ENCODE peak calls at places on chromosomes 4 and X, in four cellular contexts. Y, M, A and J are unnamed samples.

GRCh38 chrX:103211012-103211715 is 3.7 kb upstream of the BEX4 start:
- DNase-seq in Y (no peak), M (peak; percentile 29), A (peak; percentile 65), J (no peak)

GRCh38 chrX:153446950-153447580 is 1.2 kb upstream of the TREX2 start:
- DNase-seq in Y (no peak), M (no peak), A (no peak), J (no peak)

GRCh38 chrX:105837227-105837626 is 14.9 kb downstream of the NRK start:
- DNase-seq in Y (peak; percentile 77), M (peak; percentile 88), A (peak; percentile 68), J (peak; percentile 55)

GRCh38 chr4:26297219-26297618 is 23.6 kb upstream of the RBPJ start:
- DNase-seq in Y (no peak), M (no peak), A (no peak), J (no peak)

GRCh38 chr4:101156619-101157310 is 190.6 kb downstream of the PPP3CA start:
- DNase-seq in Y (no peak), M (peak; percentile 34), A (no peak), J (no peak)

GRCh38 chrX:131675596-131676194 is 131.8 kb downstream of the OR13H1 start:
- DNase-seq in Y (no peak), M (peak; percentile 3), A (no peak), J (no peak)

GRCh38 chr4:105624530-105624929 is 72.1 kb downstream of the ARHGEF38 start:
- DNase-seq in Y (no peak), M (peak; percentile 86), A (no peak), J (peak; percentile 47)

GRCh38 chrX:43861750-43862149 is 20.5 kb downstream of the MAOB start:
- DNase-seq in Y (no peak), M (peak; percentile 60), A (no peak), J (no peak)

GRCh38 chr4:32752962-32753361 is 2032.8 kb downstream of the PCDH7 start:
- DNase-seq in Y (no peak), M (no peak), A (no peak), J (no peak)

GRCh38 chr4:34182346-34182745 is 2062.0 kb downstream of the ARAP2 start:
- DNase-seq in Y (no peak), M (peak; percentile 48), A (no peak), J (no peak)

GRCh38 chr4:56743550-56743949 is 62.5 kb upstream of the HOPX start:
- DNase-seq in Y (no peak), M (no peak), A (no peak), J (no peak)

GRCh38 chrX:47078129-47079043 is at the start of gene RGN:
- DNase-seq in Y (peak; percentile 58), M (no peak), A (no peak), J (peak; percentile 73)

GRCh38 chr4:2042207-2042946 is 16.8 kb upstream of the NAT8L start:
- DNase-seq in Y (peak; percentile 38), M (no peak), A (no peak), J (no peak)
- H3K27ac ChIP-seq in Y (no peak overlapping the region), M (no peak overlapping the region), A (peak overlapping the region; percentile 17), J (no peak overlapping the region)

DNA sequence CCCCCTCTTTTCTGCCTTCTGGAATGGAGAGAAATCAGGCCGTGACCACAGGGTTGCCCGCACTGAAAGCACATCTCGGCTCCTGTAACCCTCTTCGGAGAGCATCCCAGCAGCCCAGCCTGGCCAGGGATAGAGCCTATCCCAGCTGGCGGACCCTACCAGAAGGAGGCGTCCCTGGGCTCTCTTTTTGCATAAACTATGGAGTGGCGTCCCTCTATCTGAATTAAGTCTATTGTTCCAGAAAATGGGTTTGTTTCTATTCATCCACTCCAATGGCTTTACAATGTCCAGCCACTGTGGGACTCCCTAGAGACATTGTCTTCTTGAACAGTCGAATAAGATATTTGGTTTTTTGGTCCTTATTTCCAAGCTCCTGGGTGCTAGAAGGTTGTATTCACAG is 689 bp upstream of the NHSL2 start:
- DNase-seq in Y (no peak), M (peak; percentile 18), A (no peak), J (peak; percentile 69)
- H3K4me3 ChIP-seq in Y (no peak overlapping the region), M (peak overlapping the region; percentile 46), A (no peak overlapping the region), J (peak overlapping the region; percentile 65)

GRCh38 chr4:174425669-174426068 is 96.6 kb downstream of the HPGD start:
- DNase-seq in Y (no peak), M (no peak), A (no peak), J (no peak)

GRCh38 chr4:174420317-174420716 is 102.0 kb downstream of the HPGD start:
- DNase-seq in Y (no peak), M (no peak), A (no peak), J (no peak)

GRCh38 chr4:174427562-174428140 is 94.6 kb downstream of the HPGD start:
- DNase-seq in Y (no peak), M (no peak), A (no peak), J (no peak)

GRCh38 chr4:174422893-174423256 is 99.4 kb downstream of the HPGD start:
- DNase-seq in Y (no peak), M (no peak), A (no peak), J (no peak)

GRCh38 chr4:174423257-174423944 is 98.9 kb downstream of the HPGD start:
- DNase-seq in Y (no peak), M (peak; percentile 89), A (no peak), J (peak; percentile 43)
- H3K4me1 ChIP-seq in Y (no peaks in the 10 kb centered on the region), M (no peaks in the 10 kb centered on the region), A (peaks cover 7% of the 10 kb centered on the region), J (peaks cover 1% of the 10 kb centered on the region)

DNA sequence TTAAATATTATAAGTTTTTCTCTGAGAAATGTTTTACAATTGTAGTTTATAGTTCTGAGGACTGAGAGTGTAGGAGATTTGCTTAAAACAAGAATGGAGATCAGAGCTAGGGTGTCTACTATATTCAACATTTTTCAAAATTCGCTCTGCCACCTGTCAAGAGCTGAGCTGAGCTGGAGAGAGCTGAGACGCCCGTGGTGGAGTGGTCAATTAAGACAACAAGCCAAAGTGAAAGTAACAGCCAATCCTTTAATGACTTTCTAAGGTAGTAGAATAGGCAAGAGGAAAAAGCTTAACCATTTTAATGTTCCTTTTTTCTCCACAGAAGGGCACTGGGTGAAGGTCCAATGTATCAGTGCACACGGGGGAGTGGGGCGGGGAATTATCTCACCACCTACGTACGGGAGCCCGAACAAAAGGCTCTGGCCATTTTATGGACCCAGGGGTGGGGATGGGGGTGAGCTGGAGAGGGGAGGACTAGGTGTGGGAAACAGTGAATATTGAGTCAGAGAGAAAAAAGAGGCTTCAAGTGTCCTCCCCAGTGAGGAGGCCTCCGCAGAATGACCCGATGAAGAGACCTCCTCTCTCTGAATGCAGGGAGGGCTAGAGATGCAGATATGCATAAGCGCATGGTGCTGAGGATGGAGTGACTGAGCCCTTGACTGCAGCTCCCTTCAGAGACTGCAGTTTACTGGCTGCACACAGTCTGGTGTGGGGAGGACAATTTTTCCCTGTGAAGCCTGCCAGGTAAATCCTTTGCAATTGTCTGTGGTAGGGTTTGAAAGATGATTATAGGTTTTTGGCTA is 60.8 kb downstream of the SPCS3 start:
- DNase-seq in Y (no peak), M (no peak), A (no peak), J (no peak)
- H3K27ac ChIP-seq in Y (no peak overlapping the region), M (no peak overlapping the region), A (peak overlapping the region; percentile 3), J (no peak overlapping the region)

GRCh38 chr4:174218127-174218790 is 65.2 kb downstream of the FBXO8 start:
- DNase-seq in Y (no peak), M (peak; percentile 6), A (no peak), J (no peak)
- H3K4me3 ChIP-seq in Y (peak overlapping the region; percentile 13), M (peak overlapping the region; percentile 51), A (peak overlapping the region; percentile 51), J (peak overlapping the region; percentile 48)

GRCh38 chr4:152110780-152111179 is 350.0 kb upstream of the GATB start:
- DNase-seq in Y (no peak), M (no peak), A (no peak), J (no peak)
- H3K4me1 ChIP-seq in Y (no peaks in the 10 kb centered on the region), M (peaks cover 11% of the 10 kb centered on the region), A (peaks cover 32% of the 10 kb centered on the region), J (peaks cover 16% of the 10 kb centered on the region)

DNA sequence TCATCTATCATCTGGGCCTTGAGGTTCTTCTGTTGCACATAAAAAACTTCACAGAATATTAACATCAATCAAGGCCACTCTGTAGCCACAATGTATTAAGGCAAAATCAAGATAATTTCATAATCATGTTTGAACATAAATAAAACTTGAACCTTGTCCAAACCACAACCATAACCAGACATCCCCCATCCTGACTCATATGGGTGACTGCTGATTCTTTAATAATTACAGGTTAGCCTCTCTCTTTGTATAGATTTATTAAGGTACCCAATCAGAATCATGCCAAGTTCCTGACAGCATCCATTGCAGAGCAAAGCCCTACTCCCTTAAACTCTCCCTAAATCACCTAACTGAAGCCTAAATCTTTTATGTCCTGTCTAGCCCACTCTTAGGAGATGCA is 16.7 kb upstream of the AREG start:
- DNase-seq in Y (no peak), M (no peak), A (no peak), J (no peak)
- H3K27ac ChIP-seq in Y (no peak overlapping the region), M (no peak overlapping the region), A (no peak overlapping the region), J (no peak overlapping the region)

DNA sequence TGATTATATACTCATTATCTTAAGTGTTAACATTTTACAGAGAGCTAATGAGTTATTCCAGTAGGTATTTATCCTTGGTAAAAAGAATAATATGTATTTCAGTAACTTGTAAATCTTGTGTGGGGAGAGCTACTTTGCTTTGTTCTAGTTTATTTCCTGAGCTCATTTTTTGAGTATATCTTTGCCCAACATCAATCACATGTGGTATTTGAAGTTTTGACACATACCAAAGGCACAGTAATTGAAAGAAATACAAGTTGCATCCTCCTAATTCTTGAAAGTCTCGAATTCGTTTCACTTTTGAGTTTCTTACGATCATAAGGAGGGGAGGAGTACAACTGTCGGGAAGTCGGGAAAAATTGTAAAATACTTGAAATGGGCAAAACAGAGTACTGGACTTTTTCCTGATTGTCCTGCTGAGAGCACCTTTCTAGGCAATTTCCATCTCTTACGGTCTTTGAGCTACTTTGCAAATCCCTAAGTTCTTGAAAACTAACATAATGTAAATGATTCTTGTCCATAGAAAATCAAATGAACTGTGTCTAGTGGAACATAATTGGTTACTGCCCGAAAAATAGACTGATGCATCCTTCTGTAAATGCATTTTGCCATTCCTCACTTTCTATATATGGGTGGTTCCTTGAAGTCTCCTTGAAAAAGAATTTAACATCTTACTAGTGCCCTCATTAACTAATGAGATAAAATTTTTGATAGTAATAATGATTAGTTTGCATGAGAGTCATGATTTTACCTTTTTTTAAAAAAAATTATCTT is 20.6 kb downstream of the CLTRN start:
- DNase-seq in Y (no peak), M (no peak), A (no peak), J (no peak)
- H3K4me3 ChIP-seq in Y (no peak overlapping the region), M (no peak overlapping the region), A (no peak overlapping the region), J (no peak overlapping the region)

GRCh38 chr4:94523033-94523590 is 71.4 kb downstream of the PDLIM5 start:
- DNase-seq in Y (no peak), M (no peak), A (no peak), J (no peak)
- H3K4me1 ChIP-seq in Y (peaks cover 5% of the 10 kb centered on the region), M (peaks cover 13% of the 10 kb centered on the region), A (peaks cover 89% of the 10 kb centered on the region), J (peaks cover 11% of the 10 kb centered on the region)

GRCh38 chr4:158807696-158808095 is 38.9 kb downstream of the FNIP2 start:
- DNase-seq in Y (no peak), M (no peak), A (no peak), J (no peak)

GRCh38 chr4:158805628-158806471 is 37.0 kb downstream of the FNIP2 start:
- DNase-seq in Y (no peak), M (no peak), A (no peak), J (no peak)

GRCh38 chr4:158809611-158810486 is 41.0 kb downstream of the FNIP2 start:
- DNase-seq in Y (no peak), M (peak; percentile 99), A (no peak), J (no peak)

GRCh38 chr4:158810487-158811215 is 41.8 kb downstream of the FNIP2 start:
- DNase-seq in Y (peak; percentile 50), M (peak; percentile 100), A (peak; percentile 87), J (peak; percentile 84)

GRCh38 chr4:158808399-158808798 is 39.6 kb downstream of the FNIP2 start:
- DNase-seq in Y (no peak), M (no peak), A (no peak), J (no peak)
- H3K27ac ChIP-seq in Y (no peak overlapping the region), M (no peak overlapping the region), A (peak overlapping the region; percentile 84), J (peak overlapping the region; percentile 58)